ENCODE peak calls at places on chromosomes 7 and 10, in four cellular contexts. G, S, F and Z are unnamed samples.

GRCh38 chr7:25966469-25966868 is 185.5 kb upstream of the NFE2L3 start:
- DNase-seq in G (no peak), F (no peak), S (no peak), Z (no peak)

GRCh38 chr7:94223375-94224084 is 171.2 kb upstream of the COL1A2 start:
- DNase-seq in F (no peak), S (no peak), G (no peak), Z (no peak)

GRCh38 chr10:110632591-110633215 is 11.4 kb upstream of the RBM20 start:
- DNase-seq in S (no peak), G (no peak), F (no peak), Z (no peak)

GRCh38 chr10:60099998-60100747 is 193.8 kb upstream of the CCDC6 start:
- DNase-seq in F (peak), G (peak), S (no peak), Z (no peak)

GRCh38 chr7:8177109-8177933 is 84.6 kb downstream of the ICA1 start:
- DNase-seq in G (no peak), S (no peak), F (peak), Z (no peak)

GRCh38 chr7:99997545-99998137 is 17.8 kb upstream of the ZKSCAN1 start:
- DNase-seq in G (no peak), S (no peak), F (no peak), Z (peak)

GRCh38 chr10:102451105-102451969 is at the start of gene C10orf95:
- DNase-seq in G (no peak), F (no peak), S (no peak), Z (no peak)

GRCh38 chr7:84102213-84102612 is 92.4 kb downstream of the SEMA3A start:
- DNase-seq in S (no peak), F (no peak), G (no peak), Z (no peak)

GRCh38 chr7:92244803-92245486 is 769 bp downstream of the KRIT1 start:
- DNase-seq in G (no peak), S (no peak), F (peak), Z (no peak)

GRCh38 chr7:83053965-83054364 is 108.7 kb downstream of the PCLO start:
- DNase-seq in G (no peak), S (no peak), F (no peak), Z (no peak)

GRCh38 chr7:71457021-71457420 is 325.1 kb downstream of the GALNT17 start:
- DNase-seq in G (no peak), S (no peak), F (no peak), Z (no peak)

GRCh38 chr7:75993689-75994387 is 557 bp downstream of the TMEM120A start:
- DNase-seq in S (no peak), G (peak), F (no peak), Z (peak)

GRCh38 chr7:54419209-54419608 is 123.0 kb upstream of the VSTM2A start:
- DNase-seq in S (no peak), G (no peak), F (no peak), Z (no peak)

GRCh38 chr7:29431686-29432085 is 131.9 kb upstream of the PRR15 start:
- DNase-seq in S (no peak), G (no peak), F (no peak), Z (no peak)

GRCh38 chr10:114694735-114695134 is 36.7 kb upstream of the ABLIM1 start:
- DNase-seq in F (no peak), G (peak), S (no peak), Z (peak)

GRCh38 chr7:43077285-43077684 is 35.2 kb upstream of the HECW1 start:
- DNase-seq in G (no peak), S (no peak), F (no peak), Z (no peak)

DNA sequence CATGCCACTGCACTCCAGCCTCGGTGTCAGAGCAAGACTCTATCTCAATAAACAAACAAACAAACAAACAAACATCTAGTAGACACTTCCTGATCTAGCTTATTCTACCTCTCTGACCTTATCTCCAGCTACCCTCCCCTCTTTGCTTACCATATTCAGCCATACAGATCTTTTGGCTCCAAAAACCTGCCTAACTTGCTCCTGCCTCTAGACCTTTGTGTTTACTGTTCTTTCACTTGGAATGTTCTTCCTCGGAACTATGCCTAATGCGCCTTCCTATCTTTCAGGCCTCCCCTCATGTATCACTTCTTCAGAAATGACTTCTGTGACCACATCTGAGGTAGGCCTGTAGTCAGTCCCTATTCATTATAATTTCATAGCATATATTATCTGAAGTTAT is 20.3 kb upstream of the WNT8B start:
- DNase-seq in G (no peak), F (no peak), S (no peak), Z (no peak)
- TF ChIP-seq POLR2AphosphoS5 in G (no peak), F (no peak), S (no peak), Z (no peak)

GRCh38 chr10:62852961-62853702 is 37.0 kb upstream of the EGR2 start:
- DNase-seq in G (no peak), S (peak), F (peak), Z (no peak)
- TF ChIP-seq SPI1 in G (no peak), S (peak), F (peak), Z (peak)

DNA sequence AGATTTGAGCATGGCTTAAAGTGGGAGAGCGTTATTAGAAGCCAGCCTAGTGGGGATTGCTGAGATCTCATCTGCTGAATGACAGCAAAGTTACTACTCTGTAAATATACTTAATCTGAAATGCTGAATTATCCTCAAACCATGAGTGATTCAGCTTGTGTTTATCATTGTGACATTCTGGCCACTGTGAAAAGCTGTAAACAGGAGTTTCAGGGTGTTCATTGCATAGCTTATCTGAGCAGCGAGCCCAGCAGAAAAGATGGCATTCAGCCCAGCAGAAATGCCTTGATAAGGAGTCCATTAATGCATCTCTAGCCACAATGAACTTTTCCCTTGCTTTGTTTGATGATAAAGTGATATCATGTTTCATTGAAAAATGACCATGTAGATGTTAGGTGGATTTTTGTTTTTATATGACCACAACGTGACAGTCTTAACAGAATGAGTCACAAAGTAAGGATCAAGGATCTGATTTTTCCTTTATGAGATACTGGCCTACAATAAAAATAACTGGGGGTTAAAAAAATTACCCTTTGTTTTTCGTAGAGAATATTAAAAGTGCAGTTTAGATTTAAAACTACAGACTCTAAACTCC is 7.8 kb downstream of the TES start:
- DNase-seq in S (no peak), G (no peak), F (no peak), Z (no peak)
- TF ChIP-seq POLR2AphosphoS5 in S (no peak), G (peak), F (no peak), Z (no peak)

GRCh38 chr10:132097609-132098377 is 32.0 kb downstream of the JAKMIP3 start:
- DNase-seq in S (no peak), F (no peak), G (no peak), Z (no peak)

GRCh38 chr10:132094581-132095234 is 29.0 kb downstream of the JAKMIP3 start:
- DNase-seq in G (no peak), F (no peak), S (no peak), Z (no peak)

GRCh38 chr10:132095403-132096113 is 29.8 kb downstream of the JAKMIP3 start:
- DNase-seq in S (no peak), F (no peak), G (no peak), Z (no peak)

GRCh38 chr10:132096863-132097478 is 31.2 kb downstream of the JAKMIP3 start:
- DNase-seq in G (no peak), S (no peak), F (no peak), Z (no peak)

GRCh38 chr10:132096223-132096622 is 30.5 kb downstream of the JAKMIP3 start:
- DNase-seq in G (no peak), F (no peak), S (no peak), Z (no peak)
- TF ChIP-seq SPI1 in G (no peak), F (no peak), S (no peak), Z (no peak)

DNA sequence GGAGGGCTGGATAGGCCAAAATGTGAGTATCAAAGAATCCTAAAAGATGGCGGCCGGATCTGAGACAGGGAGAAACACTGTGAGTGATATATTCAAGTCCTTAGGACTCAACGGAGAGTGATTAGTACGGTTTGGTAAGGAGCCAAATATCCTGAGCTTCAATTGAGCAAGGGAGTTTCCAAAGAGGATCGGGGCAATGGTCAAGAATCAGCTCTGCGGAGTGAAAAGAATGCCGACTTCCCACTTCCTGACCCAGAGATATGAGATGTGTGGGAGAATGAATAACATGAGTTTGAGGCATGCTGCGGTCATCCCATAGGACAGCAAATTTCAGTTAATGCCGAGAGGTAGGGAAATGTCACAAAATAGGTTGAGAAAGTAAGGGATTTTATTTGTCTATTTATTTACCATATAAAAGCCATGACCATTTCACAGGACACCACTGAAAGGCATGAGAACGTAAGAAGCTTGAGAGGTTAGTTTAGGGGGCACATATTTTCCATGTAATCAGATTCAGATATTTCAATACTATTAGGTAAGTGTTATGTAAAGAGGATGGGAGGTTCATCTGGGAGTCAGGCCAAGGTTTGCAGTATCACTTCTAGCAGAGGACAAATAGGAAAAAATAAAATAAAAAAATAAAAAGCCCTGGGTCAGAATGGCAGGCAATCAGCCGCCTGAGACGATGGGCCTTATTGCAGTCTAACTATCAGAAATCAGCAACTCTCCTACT is 165.6 kb downstream of the HGF start:
- DNase-seq in S (no peak), G (no peak), F (no peak), Z (no peak)
- TF ChIP-seq POLR2AphosphoS5 in S (no peak), G (no peak), F (no peak), Z (no peak)

GRCh38 chr7:2738110-2738509 is 50.1 kb downstream of the AMZ1 start:
- DNase-seq in G (no peak), S (no peak), F (no peak), Z (no peak)
- TF ChIP-seq SPI1 in G (no peak), S (no peak), F (no peak), Z (no peak)

DNA sequence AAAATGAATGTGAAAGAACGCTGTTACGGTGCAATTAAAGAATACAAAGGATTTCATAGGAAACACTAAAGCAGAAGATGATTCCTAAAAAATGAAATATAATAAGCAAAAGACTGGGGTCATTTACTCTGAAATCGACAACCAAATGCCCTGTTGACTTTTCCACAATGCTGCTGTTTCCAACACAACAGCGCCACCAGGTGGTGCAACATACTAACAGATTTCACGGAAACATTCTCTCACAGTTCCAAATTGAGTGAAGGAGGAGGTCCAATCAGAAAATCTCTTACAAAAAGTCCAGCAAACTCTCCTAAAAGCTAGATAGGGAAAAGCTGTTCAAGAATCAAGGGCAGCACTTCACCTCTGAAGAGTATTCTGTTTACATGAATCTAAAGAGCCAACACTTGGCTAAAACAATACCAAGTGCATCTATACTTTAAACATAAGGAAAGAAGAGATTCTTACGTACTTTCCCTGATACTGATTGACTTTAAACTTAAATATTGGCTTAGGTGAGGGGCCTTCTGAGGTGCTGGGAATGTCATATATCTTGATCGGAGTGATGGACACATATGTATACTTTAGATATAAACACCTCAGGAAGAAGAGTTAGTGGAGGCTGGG is 55.9 kb downstream of the UPF2 start:
- DNase-seq in F (no peak), S (peak), G (peak), Z (peak)
- TF ChIP-seq POLR2AphosphoS5 in F (no peak), S (no peak), G (no peak), Z (no peak)

DNA sequence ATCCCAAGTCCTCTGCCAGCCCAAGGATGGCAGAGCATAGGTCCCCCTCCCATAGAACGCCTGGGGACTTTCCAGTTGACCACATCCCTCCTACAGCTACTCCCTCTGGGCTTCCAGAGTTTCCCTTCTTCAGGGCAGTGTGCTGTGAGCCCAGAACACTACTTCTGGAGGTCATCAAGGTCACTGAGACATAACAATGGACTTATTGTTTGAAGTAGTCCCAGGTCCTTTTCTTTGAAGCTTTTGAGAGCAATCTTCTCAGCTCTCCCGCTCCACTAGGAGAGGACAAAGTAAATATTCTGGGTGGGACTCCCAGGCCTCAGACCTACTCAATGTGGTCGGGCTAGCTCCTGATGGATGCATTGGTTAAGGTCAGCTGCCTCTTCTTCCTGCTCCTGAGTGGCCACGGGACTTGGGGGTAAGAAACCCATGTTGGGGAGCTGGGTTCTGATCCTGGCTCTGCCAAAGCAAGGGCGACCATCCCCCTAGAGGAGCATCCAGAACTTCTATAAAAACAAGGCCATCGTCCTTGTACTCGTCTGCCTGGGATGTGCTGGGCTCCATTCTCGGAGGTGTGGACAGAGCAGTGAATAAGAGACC is 83.5 kb upstream of the DDC start:
- DNase-seq in S (no peak), F (no peak), G (no peak), Z (no peak)
- TF ChIP-seq SPI1 in S (no peak), F (no peak), G (no peak), Z (no peak)

GRCh38 chr7:74027683-74028320 is at the start of gene ELN:
- DNase-seq in S (no peak), G (no peak), F (no peak), Z (no peak)
- TF ChIP-seq POLR2AphosphoS5 in S (no peak), G (no peak), F (no peak), Z (no peak)

DNA sequence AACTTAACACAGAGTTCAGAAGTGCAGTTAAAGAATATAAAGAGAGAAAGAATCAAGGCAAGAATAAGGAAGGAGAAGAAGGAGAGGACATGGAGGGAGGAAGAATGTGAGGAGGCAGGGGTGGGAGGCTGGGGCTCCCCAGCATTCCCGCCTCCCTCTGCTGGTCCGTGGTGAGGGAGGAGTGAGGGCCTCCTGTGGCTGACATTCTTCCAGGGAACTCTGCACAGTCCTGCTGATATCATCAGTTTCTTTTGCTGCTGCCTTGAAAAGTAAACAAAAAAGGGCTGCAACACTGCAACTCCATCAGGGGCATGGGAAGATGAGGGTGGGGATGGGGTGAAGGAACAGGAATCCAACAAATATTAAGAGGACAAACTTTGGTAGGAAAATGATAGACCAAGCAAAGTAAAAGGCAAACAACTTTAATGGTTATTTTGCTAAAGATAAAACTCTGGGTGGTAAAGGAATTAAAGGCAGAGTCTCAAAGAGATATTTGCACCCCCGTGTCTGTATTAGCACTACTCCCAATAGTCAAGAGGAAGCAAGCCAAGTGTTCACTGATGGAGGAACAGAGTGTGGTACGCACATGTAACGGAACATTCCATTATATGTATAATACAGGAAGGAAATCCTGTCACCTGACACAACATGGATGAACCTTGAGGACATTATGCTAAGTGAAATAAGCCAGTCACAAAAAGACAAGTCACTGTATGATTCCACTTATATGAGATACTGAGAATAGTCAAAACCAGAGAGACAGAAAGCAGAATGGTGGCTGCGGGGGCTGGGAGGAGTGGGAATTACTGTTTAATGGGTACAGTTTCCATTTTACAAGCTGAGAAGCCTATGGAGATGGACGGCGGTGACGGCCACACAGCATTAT is 8.0 kb upstream of the SPOCK2 start:
- DNase-seq in G (peak), S (no peak), F (no peak), Z (no peak)
- TF ChIP-seq SPI1 in G (no peak), S (no peak), F (no peak), Z (no peak)